ENCODE peak calls at places on chromosomes 1 and 21, in six cellular contexts. Q, V, H, F, G and W are unnamed samples.

GRCh38 chr1:184906771-184907170 is 67.5 kb downstream of the NIBAN1 start:
- DNase-seq in Q (peak), V (no peak), H (no peak), F (no peak), G (no peak), W (no peak)

GRCh38 chr1:212497553-212497952 is 64.8 kb downstream of the NENF start:
- DNase-seq in Q (no peak), V (no peak), H (no peak), F (no peak), G (no peak), W (no peak)

GRCh38 chr1:43653893-43654292 is 3.9 kb downstream of the KDM4A start:
- DNase-seq in Q (no peak), V (no peak), H (no peak), F (no peak), G (no peak), W (no peak)

GRCh38 chr1:156901966-156902922 is 8.7 kb downstream of the PEAR1 start:
- DNase-seq in Q (no peak), V (no peak), H (no peak), F (no peak), G (no peak), W (no peak)

GRCh38 chr21:46128983-46129571 is 26.3 kb downstream of the FTCD start:
- DNase-seq in Q (no peak), V (no peak), H (no peak), F (no peak), G (no peak), W (peak)

GRCh38 chr21:41707231-41707988 is 59.4 kb downstream of the RIPK4 start:
- DNase-seq in Q (no peak), V (no peak), H (no peak), F (no peak), G (peak), W (no peak)

GRCh38 chr1:244397086-244397485 is 54.6 kb downstream of the ADSS2 start:
- DNase-seq in Q (no peak), V (no peak), H (no peak), F (no peak), G (no peak), W (no peak)

GRCh38 chr1:156684227-156684782 is 7.1 kb upstream of the NES start:
- DNase-seq in Q (peak), V (no peak), H (no peak), F (no peak), G (no peak), W (no peak)

GRCh38 chr1:110003747-110004428 is 19.3 kb downstream of the AHCYL1 start:
- DNase-seq in Q (peak), V (peak), H (peak), F (peak), G (peak), W (peak)

GRCh38 chr1:3319874-3320245 is 134.6 kb upstream of the ARHGEF16 start:
- DNase-seq in Q (peak), V (no peak), H (peak), F (peak), G (peak), W (no peak)

GRCh38 chr1:151346769-151347522 is at the start of gene RFX5:
- DNase-seq in Q (peak), V (peak), H (peak), F (peak), G (peak), W (peak)

GRCh38 chr1:221708987-221709386 is 32.9 kb downstream of the DUSP10 start:
- DNase-seq in Q (peak), V (peak), H (peak), F (peak), G (no peak), W (no peak)

GRCh38 chr1:77060000-77060399 is 159.2 kb downstream of the PIGK start:
- DNase-seq in Q (no peak), V (no peak), H (no peak), F (no peak), G (no peak), W (no peak)

GRCh38 chr1:19468397-19468956 is 16.9 kb downstream of the CAPZB start:
- DNase-seq in Q (no peak), V (no peak), H (no peak), F (peak), G (no peak), W (no peak)

GRCh38 chr1:217881607-217882332 is 250.6 kb downstream of the SPATA17 start:
- DNase-seq in Q (no peak), V (no peak), H (no peak), F (no peak), G (no peak), W (no peak)

GRCh38 chr1:204520834-204521709 is 4.9 kb downstream of the MDM4 start:
- DNase-seq in Q (peak), V (peak), H (no peak), F (peak), G (no peak), W (no peak)

GRCh38 chr1:147084273-147085096 is 87.8 kb downstream of the PRKAB2 start:
- DNase-seq in Q (peak), V (peak), H (peak), F (peak), G (peak), W (peak)

GRCh38 chr21:32499249-32500055 is 85.9 kb downstream of the TCP10L start:
- DNase-seq in Q (peak), V (no peak), H (no peak), F (no peak), G (no peak), W (no peak)

GRCh38 chr1:162391790-162392563 is 10.4 kb downstream of the C1orf226 start:
- DNase-seq in Q (peak), V (no peak), H (no peak), F (no peak), G (peak), W (no peak)

DNA sequence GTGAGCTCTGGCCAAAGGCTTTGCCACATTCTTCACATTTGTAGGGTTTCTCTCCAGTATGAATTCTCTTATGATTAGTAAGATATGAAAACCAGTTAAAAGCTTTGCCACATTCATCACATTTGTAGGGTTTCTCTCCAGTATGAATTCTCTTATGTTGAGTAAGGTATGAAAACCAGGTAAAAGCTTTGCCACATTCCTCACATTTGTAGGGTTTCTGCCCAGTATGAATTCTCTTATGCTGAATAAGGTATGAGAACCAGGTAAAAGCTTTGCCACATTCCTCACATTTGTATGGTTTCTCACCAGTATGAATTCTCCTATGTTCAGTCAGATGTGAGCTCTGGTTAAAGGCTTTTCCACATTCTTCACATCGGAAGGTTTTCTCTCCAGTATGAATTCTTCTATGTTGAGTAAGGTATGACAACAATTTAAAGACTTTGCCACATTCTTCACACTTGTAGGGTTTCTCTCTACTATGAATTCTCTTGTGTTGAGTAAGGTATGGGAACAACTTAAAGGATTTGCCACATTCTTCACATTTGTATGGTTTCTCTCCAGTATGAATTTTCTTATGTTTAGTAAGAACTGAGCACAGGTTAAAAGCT is 20.7 kb downstream of the ZNF695 start:
- DNase-seq in Q (no peak), V (no peak), H (no peak), F (no peak), G (no peak), W (no peak)
- H3K4me3 ChIP-seq in Q (no peak), V (no peak), H (no peak), F (no peak), G (no peak), W (no peak)

GRCh38 chr1:36805979-36806640 is 228.2 kb downstream of the GRIK3 start:
- DNase-seq in Q (no peak), V (no peak), H (no peak), F (no peak), G (no peak), W (no peak)
- TF ChIP-seq POLR2A in Q (no peak), V (no peak), H (no peak), F (no peak), G (no peak), W (no peak)

GRCh38 chr1:206923961-206924548 is 2.3 kb upstream of the FCMR start:
- DNase-seq in Q (no peak), V (no peak), H (no peak), F (no peak), G (no peak), W (no peak)

GRCh38 chr1:206921772-206922265 is at the start of gene FCMR:
- DNase-seq in Q (no peak), V (peak), H (no peak), F (peak), G (no peak), W (peak)

GRCh38 chr1:206924549-206925115 is 2.9 kb upstream of the FCMR start:
- DNase-seq in Q (no peak), V (no peak), H (no peak), F (no peak), G (no peak), W (no peak)

GRCh38 chr1:206923009-206923960 is 1.5 kb upstream of the FCMR start:
- DNase-seq in Q (no peak), V (no peak), H (no peak), F (peak), G (no peak), W (peak)

DNA sequence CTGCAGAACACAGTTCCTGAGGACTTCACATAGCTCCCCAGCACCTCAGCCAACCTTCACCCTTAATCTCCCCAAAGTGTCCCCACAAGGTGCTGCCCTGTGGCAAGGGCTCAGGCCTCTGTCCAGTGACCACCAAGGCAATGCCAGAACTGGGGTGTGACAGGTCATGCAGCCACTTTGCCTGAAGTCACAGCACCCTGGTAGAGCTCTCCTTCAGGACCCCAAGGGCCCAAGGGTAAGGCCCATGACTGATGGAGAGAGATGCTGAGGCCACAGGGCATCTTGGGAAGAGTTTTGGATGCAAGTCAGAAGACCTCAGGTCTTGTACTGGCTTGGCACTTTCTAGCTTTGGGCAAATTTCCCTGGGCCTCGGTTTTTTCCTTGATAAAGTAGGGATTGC is 783 bp upstream of the FCMR start:
- DNase-seq in Q (no peak), V (no peak), H (no peak), F (no peak), G (no peak), W (no peak)
- H3K27ac ChIP-seq in Q (no peak), V (no peak), H (no peak), F (peak), G (peak), W (peak)

GRCh38 chr1:33045814-33046213 is 9.1 kb upstream of the AK2 start:
- DNase-seq in Q (peak), V (no peak), H (no peak), F (no peak), G (no peak), W (no peak)
- H3K4me3 ChIP-seq in Q (no peak), V (no peak), H (no peak), F (no peak), G (no peak), W (no peak)

GRCh38 chr1:45610589-45611226 is 13.1 kb downstream of the CCDC17 start:
- DNase-seq in Q (no peak), V (no peak), H (no peak), F (no peak), G (no peak), W (no peak)
- TF ChIP-seq POLR2A in Q (no peak), V (no peak), H (no peak), F (no peak), G (no peak), W (no peak)

DNA sequence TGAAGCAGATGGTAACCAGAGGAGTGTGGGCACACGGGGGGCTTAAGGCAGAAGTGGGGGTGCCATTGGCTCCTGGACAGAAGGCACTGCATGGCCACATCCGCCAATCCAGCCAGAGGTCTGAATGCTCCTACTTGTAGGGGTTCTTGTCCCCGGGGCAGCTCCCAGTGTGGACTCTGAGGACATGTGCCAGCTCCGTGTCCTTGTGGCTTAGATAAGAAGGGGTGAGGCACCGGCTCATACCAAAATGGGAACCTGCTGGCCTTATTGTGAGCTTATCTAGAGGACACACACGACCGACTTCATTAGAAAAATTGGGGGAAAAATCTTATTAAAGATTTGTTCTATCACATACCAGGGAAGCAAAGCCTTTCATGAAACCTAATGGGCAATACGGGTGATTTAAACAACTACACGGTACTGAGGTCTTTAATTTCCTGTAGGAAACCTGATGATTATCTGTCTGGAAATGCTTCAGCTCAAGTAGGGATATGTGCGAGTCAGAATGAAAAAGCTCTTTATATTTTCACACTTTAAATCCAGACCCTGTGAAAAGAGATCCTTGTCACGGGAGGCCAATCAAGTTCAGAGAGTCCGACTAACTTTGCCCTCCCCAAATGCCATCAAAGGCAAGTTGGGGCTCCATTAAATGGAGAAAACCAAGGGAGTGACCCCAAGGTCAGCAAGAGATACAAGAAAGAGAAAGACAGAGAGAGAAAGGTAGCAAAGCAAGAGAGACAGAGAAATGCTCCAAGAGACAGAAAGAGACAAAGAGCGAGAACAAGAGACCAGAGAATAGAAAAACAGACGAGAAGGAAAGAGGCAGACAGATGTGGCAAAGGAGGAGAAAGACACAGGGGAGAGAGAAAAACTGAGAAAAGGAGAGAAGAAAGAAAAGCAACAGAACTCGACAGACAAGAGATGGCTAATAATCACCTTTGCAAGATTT is 14.1 kb upstream of the KCNN3 start:
- DNase-seq in Q (no peak), V (no peak), H (no peak), F (no peak), G (no peak), W (peak)
- H3K27ac ChIP-seq in Q (no peak), V (no peak), H (peak), F (no peak), G (no peak), W (peak)